ENCODE peak calls at places on chromosomes 7 and 10, in four cellular contexts. J is A549, H is IMR-90, F is HepG2. I is an unnamed sample.

GRCh38 chr10:45001382-45002148 is 842 bp downstream of the ZNF22 start:
- DNase-seq in J (peak; percentile 15), H (peak; percentile 69), F (no peak), I (peak; percentile 80)

GRCh38 chr7:118517275-118517674 is 292.8 kb downstream of the ANKRD7 start:
- DNase-seq in J (no peak), H (no peak), F (no peak), I (no peak)

GRCh38 chr7:92691578-92691977 is 101.4 kb upstream of the FAM133B start:
- DNase-seq in J (peak; percentile 38), H (peak; percentile 76), F (peak; percentile 68), I (peak; percentile 35)

GRCh38 chr10:80429521-80429966 is 21.2 kb downstream of the PRXL2A start:
- DNase-seq in J (peak; percentile 95), H (no peak), F (no peak), I (no peak)

GRCh38 chr10:11424456-11425287 is 186.8 kb downstream of the USP6NL start:
- DNase-seq in J (peak; percentile 74), H (peak; percentile 36), F (peak; percentile 39), I (peak; percentile 79)

GRCh38 chr7:63067897-63068585 is 930.6 kb upstream of the ZNF722 start:
- DNase-seq in J (no peak), H (no peak), F (no peak), I (peak; percentile 58)

GRCh38 chr7:16801111-16801542 is 3.7 kb downstream of the AGR2 start:
- DNase-seq in J (peak; percentile 84), H (peak; percentile 83), F (peak; percentile 27), I (peak; percentile 15)

GRCh38 chr10:99521474-99522077 is 11.2 kb upstream of the NKX2-3 start:
- DNase-seq in J (no peak), H (no peak), F (peak; percentile 57), I (no peak)

GRCh38 chr10:99569253-99569939 is 36.7 kb downstream of the NKX2-3 start:
- DNase-seq in J (no peak), H (no peak), F (no peak), I (no peak)

GRCh38 chr7:54260868-54261475 is 281.2 kb upstream of the VSTM2A start:
- DNase-seq in J (no peak), H (no peak), F (no peak), I (no peak)

DNA sequence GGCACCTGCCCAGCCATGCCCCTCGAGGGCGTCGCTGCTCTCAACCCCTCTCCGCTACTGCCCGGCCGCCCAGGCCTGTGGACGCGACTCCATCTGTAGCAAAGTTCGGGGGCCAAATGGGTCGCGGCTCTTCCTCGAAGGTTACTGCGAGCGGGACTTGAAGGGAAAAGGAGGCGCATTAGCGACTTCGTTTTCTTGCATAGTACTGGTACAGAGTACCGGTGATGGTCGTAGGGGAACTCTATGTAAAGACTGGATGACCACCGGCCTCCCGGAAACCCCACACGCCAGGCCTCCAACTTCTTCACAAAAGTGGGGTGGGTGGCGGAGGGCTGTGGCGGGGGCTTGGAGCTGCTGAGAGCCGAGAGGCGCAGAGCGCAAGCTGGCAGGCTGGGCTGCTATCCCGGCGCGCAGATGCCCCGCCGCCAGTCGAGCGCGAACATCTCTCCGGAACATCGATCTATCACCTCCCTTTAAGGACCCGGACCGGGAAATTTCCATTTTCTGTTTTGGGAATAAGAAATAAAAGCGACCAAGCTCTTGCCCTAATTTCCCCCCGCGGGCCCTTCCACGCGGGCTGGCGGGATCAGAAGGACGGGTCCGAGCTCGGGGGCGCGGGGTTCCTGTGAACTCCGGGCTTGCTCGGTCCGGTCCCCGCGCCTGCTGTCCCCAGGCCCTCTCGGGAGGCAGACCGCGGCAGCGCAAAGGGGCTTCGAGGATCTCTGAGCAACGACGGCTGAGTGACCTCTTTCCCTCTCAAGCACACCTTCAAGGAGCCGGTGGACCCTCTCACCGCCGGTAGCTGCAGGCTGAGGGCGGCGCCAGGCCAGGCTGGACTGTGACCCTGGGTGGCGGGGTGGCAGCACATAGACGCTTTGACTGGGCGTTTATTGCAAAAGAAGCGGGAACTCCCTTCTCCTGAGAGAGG is 12.2 kb upstream of the FEZF1 start:
- DNase-seq in J (no peak), H (no peak), F (peak; percentile 29), I (no peak)
- TF ChIP-seq MAZ in J (no peak), H (no peak), F (no peak), I (no peak)

GRCh38 chr7:157278791-157279678 is 57.8 kb upstream of the DNAJB6 start:
- DNase-seq in J (no peak), H (no peak), F (no peak), I (peak; percentile 77)
- TF ChIP-seq MAZ in J (no peak), H (no peak), F (no peak), I (no peak)

GRCh38 chr10:18144928-18145327 is 4.7 kb downstream of the CACNB2 start:
- DNase-seq in J (no peak), H (no peak), F (no peak), I (no peak)
- TF ChIP-seq MAZ in J (no peak), H (no peak), F (no peak), I (no peak)

GRCh38 chr7:124536156-124536762 is 229.3 kb downstream of the GPR37 start:
- DNase-seq in J (no peak), H (peak; percentile 59), F (no peak), I (no peak)

DNA sequence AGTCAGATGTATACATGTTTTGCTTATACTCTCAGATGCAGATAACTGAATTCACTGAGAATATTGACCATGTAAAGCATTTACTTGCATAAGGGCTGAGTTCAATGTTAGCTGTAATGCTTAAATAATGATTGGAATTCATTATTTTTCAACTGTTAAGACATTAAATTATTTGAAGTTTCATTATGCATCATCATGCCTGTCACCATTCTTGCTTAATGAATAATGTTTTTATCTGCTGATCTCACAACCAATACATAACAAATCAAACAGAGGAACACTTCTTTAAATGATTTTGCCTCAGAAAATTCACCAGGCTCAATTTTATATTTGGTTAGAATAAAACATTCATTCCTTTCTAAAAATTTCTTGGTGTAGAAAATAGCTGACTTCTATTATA is 233.4 kb downstream of the GPR37 start:
- DNase-seq in J (no peak), H (peak; percentile 41), F (no peak), I (no peak)
- TF ChIP-seq MAZ in J (no peak), H (no peak), F (no peak), I (no peak)

DNA sequence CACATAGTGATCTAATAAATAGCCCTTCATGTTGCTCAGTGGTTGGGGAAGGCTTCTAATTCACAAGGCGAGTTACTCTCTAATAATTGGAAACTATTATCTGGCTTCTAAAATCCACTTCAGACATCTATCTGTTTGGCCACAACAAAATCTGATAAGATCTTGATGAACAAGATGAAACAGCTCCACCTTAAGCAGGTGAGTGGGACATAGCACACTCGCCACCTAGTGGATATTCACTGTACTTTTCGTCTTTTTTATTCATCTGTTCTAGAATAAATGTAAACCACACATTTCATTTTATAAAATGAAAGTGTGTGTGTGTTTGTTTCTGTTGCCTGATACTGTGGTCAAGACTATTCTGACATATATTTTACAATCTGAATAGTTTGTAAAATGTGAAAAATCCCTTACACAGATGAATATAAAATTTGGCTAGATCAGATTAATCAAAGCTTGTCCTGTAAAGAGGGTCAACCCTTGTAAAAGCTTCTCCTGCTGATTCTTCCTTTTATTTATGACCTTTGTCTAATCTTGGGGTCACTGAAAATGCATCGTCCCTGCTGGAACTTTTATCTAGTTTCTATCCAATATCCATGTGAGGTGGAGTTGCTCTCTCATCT is 26.5 kb upstream of the CNTNAP2 start:
- DNase-seq in J (peak; percentile 6), H (no peak), F (peak; percentile 8), I (peak; percentile 57)
- TF ChIP-seq MAZ in J (no peak), H (no peak), F (no peak), I (no peak)

I was measured in K562.